ENCODE peak calls at places on chromosomes 1 and 21, in six cellular contexts. Q, Z, F, J, L and U are unnamed samples.

GRCh38 chr21:42973309-42973990 is 912 bp upstream of the PKNOX1 start:
- DNase-seq in L (no peak), Z (no peak), Q (no peak), F (no peak), J (no peak), U (no peak)

GRCh38 chr1:212141404-212141803 is 105.9 kb downstream of the DTL start:
- DNase-seq in L (no peak), F (no peak), Q (no peak), J (no peak), Z (peak; percentile 42), U (no peak)

GRCh38 chr1:204523605-204524215 is 7.5 kb downstream of the MDM4 start:
- DNase-seq in Z (peak; percentile 94), F (no peak), L (no peak), Q (no peak), J (no peak), U (peak; percentile 69)

GRCh38 chr1:177862916-177863315 is 106.9 kb downstream of the SEC16B start:
- DNase-seq in Q (no peak), L (no peak), J (no peak), F (no peak), Z (no peak), U (no peak)

GRCh38 chr1:46281021-46281420 is 22.4 kb downstream of the LRRC41 start:
- DNase-seq in Z (no peak), J (no peak), F (no peak), L (no peak), Q (no peak), U (no peak)

GRCh38 chr1:241654019-241654418 is 1.9 kb downstream of the WDR64 start:
- DNase-seq in F (no peak), L (no peak), Q (no peak), J (no peak), Z (no peak), U (no peak)

GRCh38 chr1:108947871-108948525 is 15.3 kb downstream of the CLCC1 start:
- DNase-seq in J (no peak), Z (no peak), F (no peak), L (no peak), Q (no peak), U (no peak)

GRCh38 chr1:159421821-159422220 is 10.2 kb upstream of the OR10J4 start:
- DNase-seq in Q (no peak), L (no peak), F (no peak), Z (no peak), J (no peak), U (no peak)

GRCh38 chr21:46029201-46029924 is 47.8 kb downstream of the COL6A1 start:
- DNase-seq in Q (no peak), F (no peak), J (no peak), Z (no peak), L (no peak), U (no peak)

GRCh38 chr1:66733348-66734017 is 18.8 kb upstream of the DYNLT5 start:
- DNase-seq in L (no peak), F (no peak), J (peak; percentile 19), Q (no peak), Z (peak; percentile 68), U (peak; percentile 18)

GRCh38 chr1:47893412-47893811 is 103.8 kb downstream of the TRABD2B start:
- DNase-seq in L (no peak), Z (no peak), J (no peak), F (no peak), Q (no peak), U (no peak)

GRCh38 chr1:150613061-150613920 is 16.1 kb downstream of the ENSA start:
- DNase-seq in L (peak; percentile 77), Q (no peak), F (no peak), Z (peak; percentile 98), J (peak; percentile 78), U (peak; percentile 89)

GRCh38 chr1:219847215-219847855 is 81.0 kb downstream of the SLC30A10 start:
- DNase-seq in J (peak; percentile 86), Z (peak; percentile 60), F (no peak), L (no peak), Q (no peak), U (peak; percentile 37)

GRCh38 chr1:158048371-158049067 is 55.1 kb downstream of the KIRREL1 start:
- DNase-seq in Z (no peak), J (no peak), L (no peak), Q (no peak), F (no peak), U (no peak)

GRCh38 chr1:186894415-186894814 is 65.7 kb downstream of the PLA2G4A start:
- DNase-seq in L (no peak), Z (no peak), Q (no peak), J (no peak), F (no peak), U (no peak)

GRCh38 chr1:110057963-110058518 is 12.4 kb downstream of the ALX3 start:
- DNase-seq in Q (no peak), F (no peak), Z (no peak), L (no peak), J (no peak), U (no peak)

GRCh38 chr1:172239894-172240293 is 180.6 kb upstream of the C1orf105 start:
- DNase-seq in F (no peak), Q (no peak), J (no peak), Z (no peak), L (no peak), U (no peak)

GRCh38 chr1:115301438-115302020 is 36.5 kb downstream of the NGF start:
- DNase-seq in Z (no peak), Q (no peak), F (no peak), J (no peak), L (no peak), U (no peak)

GRCh38 chr1:44405041-44405803 is at the start of gene RNF220:
- DNase-seq in Z (peak; percentile 51), J (peak; percentile 73), Q (no peak), L (peak; percentile 51), F (no peak), U (peak; percentile 46)

GRCh38 chr1:175075572-175076568 is 8.2 kb downstream of the TNN start:
- DNase-seq in Z (peak; percentile 29), L (no peak), Q (no peak), F (no peak), J (no peak), U (no peak)

GRCh38 chr1:52574594-52574993 is 21.7 kb upstream of the TUT4 start:
- DNase-seq in J (no peak), F (no peak), L (peak; percentile 63), Q (no peak), Z (peak; percentile 94), U (peak; percentile 73)

GRCh38 chr1:160761886-160762285 is 22.8 kb downstream of the SLAMF7 start:
- DNase-seq in F (no peak), L (no peak), Z (peak; percentile 55), Q (no peak), J (no peak), U (no peak)

GRCh38 chr1:209618756-209619420 is 33.3 kb downstream of the LAMB3 start:
- DNase-seq in F (peak; percentile 79), Z (no peak), Q (no peak), L (no peak), J (no peak), U (no peak)

GRCh38 chr1:228804640-228805413 is 69.5 kb downstream of the RHOU start:
- DNase-seq in F (no peak), L (no peak), J (no peak), Q (no peak), Z (no peak), U (no peak)

GRCh38 chr1:32817815-32818786 is 648 bp downstream of the S100PBP start:
- DNase-seq in L (peak; percentile 73), F (peak; percentile 88), J (peak; percentile 58), Z (peak; percentile 76), Q (no peak), U (peak; percentile 44)

GRCh38 chr1:119466419-119466818 is 40.6 kb upstream of the HSD3B1 start:
- DNase-seq in L (no peak), J (no peak), Q (no peak), F (no peak), Z (no peak), U (no peak)

GRCh38 chr1:61050541-61051454 is 31.6 kb upstream of the NFIA start:
- DNase-seq in Z (peak; percentile 27), Q (no peak), J (peak; percentile 26), L (peak; percentile 17), F (peak; percentile 83), U (peak; percentile 28)

GRCh38 chr1:151024540-151025146 is 11.7 kb upstream of the BNIPL start:
- DNase-seq in F (peak; percentile 91), L (peak; percentile 77), J (peak; percentile 72), Z (peak; percentile 75), Q (peak; percentile 79), U (peak; percentile 65)

GRCh38 chr1:20058531-20058930 is 11.5 kb upstream of the PLA2G5 start:
- DNase-seq in Q (no peak), L (no peak), Z (peak; percentile 86), F (no peak), J (no peak), U (peak; percentile 88)

GRCh38 chr1:38891753-38892152 is 10.4 kb upstream of the GJA9 start:
- DNase-seq in Q (no peak), L (no peak), J (peak; percentile 42), Z (peak; percentile 16), F (no peak), U (peak; percentile 46)

GRCh38 chr21:44370027-44370735 is 16.8 kb downstream of the TRPM2 start:
- DNase-seq in L (peak; percentile 24), Z (peak; percentile 77), J (no peak), Q (no peak), F (no peak), U (peak; percentile 77)

GRCh38 chr1:206022766-206023165 is 929 bp downstream of the CTSE start:
- DNase-seq in F (no peak), L (no peak), Z (no peak), Q (no peak), J (no peak), U (no peak)

GRCh38 chr1:185645201-185645640 is 89.0 kb upstream of the HMCN1 start:
- DNase-seq in Z (no peak), F (no peak), J (peak; percentile 29), L (no peak), Q (no peak), U (peak; percentile 51)